ENCODE peak calls at places on chromosomes 2 and 18, in six cellular contexts. One of them, this sample, is unnamed.

GRCh38 chr18:23627325-23627724 is 35.4 kb downstream of the ANKRD29 start:
- DNase-seq in WTC11: no peak
- DNase-seq in H1: no peak
- DNase-seq in A549: peak; percentile 49
- DNase-seq in K562: no peak
- DNase-seq in HepG2: peak; percentile 37
- DNase-seq in this sample: peak; percentile 85

GRCh38 chr2:24816884-24817283 is 23.7 kb downstream of the CENPO start:
- DNase-seq in A549: no peak
- DNase-seq in K562: no peak
- DNase-seq in WTC11: no peak
- DNase-seq in H1: no peak
- DNase-seq in HepG2: no peak
- DNase-seq in this sample: peak; percentile 87

GRCh38 chr2:226215902-226216503 is 583.6 kb downstream of the IRS1 start:
- DNase-seq in K562: peak; percentile 13
- DNase-seq in WTC11: peak; percentile 83
- DNase-seq in HepG2: peak; percentile 63
- DNase-seq in A549: no peak
- DNase-seq in H1: peak; percentile 49
- DNase-seq in this sample: peak; percentile 10

GRCh38 chr18:66495844-66496243 is 108.0 kb downstream of the CDH19 start:
- DNase-seq in K562: no peak
- DNase-seq in A549: no peak
- DNase-seq in WTC11: peak; percentile 83
- DNase-seq in HepG2: peak; percentile 62
- DNase-seq in H1: peak; percentile 53
- DNase-seq in this sample: peak; percentile 71

GRCh38 chr2:148106331-148106730 is 85.4 kb downstream of the MBD5 start:
- DNase-seq in K562: no peak
- DNase-seq in A549: no peak
- DNase-seq in WTC11: no peak
- DNase-seq in H1: no peak
- DNase-seq in HepG2: no peak
- DNase-seq in this sample: no peak

GRCh38 chr18:6482198-6482977 is 67.7 kb upstream of the L3MBTL4 start:
- DNase-seq in WTC11: peak; percentile 85
- DNase-seq in A549: peak; percentile 5
- DNase-seq in K562: peak; percentile 49
- DNase-seq in HepG2: peak; percentile 38
- DNase-seq in H1: peak; percentile 68
- DNase-seq in this sample: no peak

GRCh38 chr2:162061021-162061420 is 13.0 kb downstream of the DPP4 start:
- DNase-seq in K562: no peak
- DNase-seq in H1: no peak
- DNase-seq in A549: no peak
- DNase-seq in WTC11: no peak
- DNase-seq in HepG2: no peak
- DNase-seq in this sample: no peak

GRCh38 chr2:45199973-45200372 is 190.7 kb upstream of the SIX2 start:
- DNase-seq in H1: no peak
- DNase-seq in K562: no peak
- DNase-seq in HepG2: no peak
- DNase-seq in WTC11: no peak
- DNase-seq in A549: no peak
- DNase-seq in this sample: no peak

GRCh38 chr2:149200109-149200520 is 130.3 kb upstream of the LYPD6 start:
- DNase-seq in A549: no peak
- DNase-seq in HepG2: no peak
- DNase-seq in K562: no peak
- DNase-seq in H1: no peak
- DNase-seq in WTC11: no peak
- DNase-seq in this sample: no peak

GRCh38 chr2:232240896-232241295 is 137.7 kb upstream of the ALPP start:
- DNase-seq in HepG2: no peak
- DNase-seq in H1: no peak
- DNase-seq in WTC11: no peak
- DNase-seq in K562: no peak
- DNase-seq in A549: no peak
- DNase-seq in this sample: no peak

GRCh38 chr2:65015731-65016130 is 26.5 kb downstream of the SLC1A4 start:
- DNase-seq in HepG2: no peak
- DNase-seq in H1: no peak
- DNase-seq in WTC11: no peak
- DNase-seq in A549: no peak
- DNase-seq in K562: no peak
- DNase-seq in this sample: no peak

GRCh38 chr2:232843860-232844259 is 26.2 kb upstream of the SNORC start:
- DNase-seq in H1: no peak
- DNase-seq in HepG2: no peak
- DNase-seq in A549: no peak
- DNase-seq in K562: no peak
- DNase-seq in WTC11: no peak
- DNase-seq in this sample: no peak

GRCh38 chr2:190999949-191000665 is 13.9 kb downstream of the STAT1 start:
- DNase-seq in H1: no peak
- DNase-seq in WTC11: no peak
- DNase-seq in HepG2: no peak
- DNase-seq in A549: no peak
- DNase-seq in K562: no peak
- DNase-seq in this sample: no peak

GRCh38 chr2:68251855-68252406 is 401 bp downstream of the PPP3R1 start:
- DNase-seq in A549: no peak
- DNase-seq in K562: peak; percentile 72
- DNase-seq in H1: no peak
- DNase-seq in WTC11: peak; percentile 40
- DNase-seq in HepG2: no peak
- DNase-seq in this sample: peak; percentile 15

GRCh38 chr2:2663401-2664036 is 332.4 kb upstream of the MYT1L start:
- DNase-seq in A549: peak; percentile 38
- DNase-seq in HepG2: no peak
- DNase-seq in WTC11: no peak
- DNase-seq in K562: no peak
- DNase-seq in H1: no peak
- DNase-seq in this sample: no peak

GRCh38 chr2:209970711-209971110 is 31.7 kb upstream of the RPE start:
- DNase-seq in HepG2: no peak
- DNase-seq in H1: no peak
- DNase-seq in K562: no peak
- DNase-seq in WTC11: no peak
- DNase-seq in A549: no peak
- DNase-seq in this sample: no peak

GRCh38 chr2:28633204-28633603 is 118.4 kb upstream of the PPP1CB start:
- DNase-seq in HepG2: no peak
- DNase-seq in K562: no peak
- DNase-seq in H1: no peak
- DNase-seq in A549: no peak
- DNase-seq in WTC11: no peak
- DNase-seq in this sample: no peak

GRCh38 chr2:189267491-189267890 is 87.9 kb upstream of the COL5A2 start:
- DNase-seq in A549: no peak
- DNase-seq in K562: no peak
- DNase-seq in HepG2: no peak
- DNase-seq in H1: no peak
- DNase-seq in WTC11: no peak
- DNase-seq in this sample: no peak

GRCh38 chr2:239290618-239291504 is 110.0 kb downstream of the HDAC4 start:
- DNase-seq in A549: no peak
- DNase-seq in WTC11: peak; percentile 13
- DNase-seq in HepG2: no peak
- DNase-seq in H1: no peak
- DNase-seq in K562: no peak
- DNase-seq in this sample: no peak

GRCh38 chr2:46858697-46859080 is 56.9 kb downstream of the MCFD2 start:
- DNase-seq in K562: no peak
- DNase-seq in WTC11: no peak
- DNase-seq in A549: no peak
- DNase-seq in HepG2: no peak
- DNase-seq in H1: no peak
- DNase-seq in this sample: no peak

GRCh38 chr2:168002021-168002553 is 245.3 kb downstream of the STK39 start:
- DNase-seq in WTC11: no peak
- DNase-seq in A549: no peak
- DNase-seq in HepG2: no peak
- DNase-seq in K562: no peak
- DNase-seq in H1: no peak
- DNase-seq in this sample: peak; percentile 10

GRCh38 chr18:24231773-24232735 is 93.2 kb downstream of the CABYR start:
- DNase-seq in WTC11: no peak
- DNase-seq in HepG2: no peak
- DNase-seq in K562: no peak
- DNase-seq in A549: no peak
- DNase-seq in H1: no peak
- DNase-seq in this sample: peak; percentile 54

GRCh38 chr2:202009019-202009481 is 24.6 kb upstream of the FZD7 start:
- DNase-seq in HepG2: no peak
- DNase-seq in K562: no peak
- DNase-seq in A549: no peak
- DNase-seq in H1: no peak
- DNase-seq in WTC11: no peak
- DNase-seq in this sample: no peak

GRCh38 chr2:159461076-159461475 is 155.3 kb downstream of the BAZ2B start:
- DNase-seq in HepG2: no peak
- DNase-seq in H1: no peak
- DNase-seq in WTC11: no peak
- DNase-seq in K562: no peak
- DNase-seq in A549: no peak
- DNase-seq in this sample: no peak

GRCh38 chr2:241114836-241115235 is 12.7 kb upstream of the MTERF4 start:
- DNase-seq in HepG2: no peak
- DNase-seq in K562: no peak
- DNase-seq in WTC11: no peak
- DNase-seq in H1: no peak
- DNase-seq in A549: no peak
- DNase-seq in this sample: no peak

GRCh38 chr2:241111443-241111810 is 9.3 kb upstream of the MTERF4 start:
- DNase-seq in WTC11: no peak
- DNase-seq in K562: no peak
- DNase-seq in A549: no peak
- DNase-seq in H1: no peak
- DNase-seq in HepG2: no peak
- DNase-seq in this sample: no peak

GRCh38 chr2:241110607-241111442 is 8.7 kb upstream of the MTERF4 start:
- DNase-seq in HepG2: no peak
- DNase-seq in H1: no peak
- DNase-seq in K562: no peak
- DNase-seq in A549: no peak
- DNase-seq in WTC11: no peak
- DNase-seq in this sample: no peak

GRCh38 chr2:241112046-241112445 is 10.0 kb upstream of the MTERF4 start:
- DNase-seq in K562: no peak
- DNase-seq in H1: no peak
- DNase-seq in WTC11: no peak
- DNase-seq in A549: no peak
- DNase-seq in HepG2: no peak
- DNase-seq in this sample: no peak

DNA sequence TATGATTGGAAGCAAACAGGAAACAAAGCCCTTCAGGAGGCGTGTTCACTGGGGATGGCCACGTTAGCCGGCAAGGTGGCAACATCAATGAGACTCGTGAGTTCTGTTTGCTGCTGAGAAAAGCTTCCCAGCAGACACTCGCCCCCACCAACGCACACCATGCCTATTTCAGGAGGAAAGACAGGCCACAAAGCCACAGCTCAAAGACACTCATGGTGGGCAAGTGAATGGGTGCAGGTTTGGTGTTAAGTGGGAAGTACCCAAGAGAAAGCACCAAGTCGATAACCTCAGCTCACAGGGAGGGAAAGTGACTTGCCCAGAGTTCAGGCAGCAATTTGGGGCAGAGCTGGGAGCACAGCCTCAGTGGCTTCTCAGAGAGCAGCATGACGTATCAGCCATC is 10.5 kb upstream of the MTERF4 start:
- DNase-seq in WTC11: no peak
- DNase-seq in HepG2: no peak
- DNase-seq in A549: no peak
- DNase-seq in K562: no peak
- DNase-seq in H1: no peak
- DNase-seq in this sample: no peak
- TF ChIP-seq JUN in WTC11: no peak
- TF ChIP-seq JUN in HepG2: no peak
- TF ChIP-seq JUN in A549: no peak
- TF ChIP-seq JUN in K562: no peak
- TF ChIP-seq JUN in H1: no peak
- TF ChIP-seq JUN in this sample: no peak

GRCh38 chr2:218961651-218962570 is 2.4 kb downstream of the CDK5R2 start:
- DNase-seq in H1: no peak
- DNase-seq in HepG2: no peak
- DNase-seq in A549: no peak
- DNase-seq in WTC11: peak; percentile 69
- DNase-seq in K562: peak; percentile 74
- DNase-seq in this sample: no peak

GRCh38 chr2:218962859-218963492 is 3.5 kb downstream of the CDK5R2 start:
- DNase-seq in K562: peak; percentile 71
- DNase-seq in A549: peak; percentile 72
- DNase-seq in HepG2: peak; percentile 59
- DNase-seq in H1: peak; percentile 91
- DNase-seq in WTC11: peak; percentile 97
- DNase-seq in this sample: no peak

GRCh38 chr2:218963597-218963996 is 4.1 kb downstream of the CDK5R2 start:
- DNase-seq in K562: no peak
- DNase-seq in A549: no peak
- DNase-seq in HepG2: no peak
- DNase-seq in WTC11: no peak
- DNase-seq in H1: no peak
- DNase-seq in this sample: no peak

GRCh38 chr2:218961229-218961628 is 1.8 kb downstream of the CDK5R2 start:
- DNase-seq in WTC11: no peak
- DNase-seq in A549: no peak
- DNase-seq in H1: no peak
- DNase-seq in HepG2: no peak
- DNase-seq in K562: no peak
- DNase-seq in this sample: no peak

GRCh38 chr2:218964041-218964771 is 4.7 kb downstream of the CDK5R2 start:
- DNase-seq in K562: peak; percentile 42
- DNase-seq in WTC11: no peak
- DNase-seq in A549: no peak
- DNase-seq in H1: no peak
- DNase-seq in HepG2: no peak
- DNase-seq in this sample: no peak
- TF ChIP-seq JUN in K562: peak; percentile 16
- TF ChIP-seq JUN in WTC11: no peak
- TF ChIP-seq JUN in A549: no peak
- TF ChIP-seq JUN in H1: no peak
- TF ChIP-seq JUN in HepG2: no peak
- TF ChIP-seq JUN in this sample: no peak

GRCh38 chr2:177808984-177809809 is 263.4 kb downstream of the PDE11A start:
- DNase-seq in WTC11: no peak
- DNase-seq in H1: no peak
- DNase-seq in A549: no peak
- DNase-seq in HepG2: no peak
- DNase-seq in K562: no peak
- DNase-seq in this sample: no peak

GRCh38 chr2:177806025-177806424 is 266.6 kb downstream of the PDE11A start:
- DNase-seq in K562: no peak
- DNase-seq in H1: no peak
- DNase-seq in A549: no peak
- DNase-seq in HepG2: no peak
- DNase-seq in WTC11: no peak
- DNase-seq in this sample: no peak
- TF ChIP-seq JUN in K562: no peak
- TF ChIP-seq JUN in H1: no peak
- TF ChIP-seq JUN in A549: no peak
- TF ChIP-seq JUN in HepG2: no peak
- TF ChIP-seq JUN in WTC11: no peak
- TF ChIP-seq JUN in this sample: no peak

GRCh38 chr18:8339958-8340357 is 269.3 kb upstream of the RAB12 start:
- DNase-seq in HepG2: no peak
- DNase-seq in K562: no peak
- DNase-seq in WTC11: no peak
- DNase-seq in A549: no peak
- DNase-seq in H1: no peak
- DNase-seq in this sample: no peak
- TF ChIP-seq JUN in HepG2: no peak
- TF ChIP-seq JUN in K562: no peak
- TF ChIP-seq JUN in WTC11: no peak
- TF ChIP-seq JUN in A549: no peak
- TF ChIP-seq JUN in H1: no peak
- TF ChIP-seq JUN in this sample: no peak